ENCODE peak calls at places on chromosome 14, in eight cellular contexts. E is endothelial cell of umbilical vein; L is spleen; X is heart right ventricle; O is fibroblast of lung; G is thyroid gland; Y is CD8-positive, alpha-beta memory T cell; C is mesendoderm. D is an unnamed sample.

GRCh38 chr14:90444077-90444696 is 47.4 kb downstream of the CALM1 start:
- DNase-seq in G (peak; percentile 91), C (no peak), Y (no peak), O (no peak), X (no peak), E (peak; percentile 75), L (peak; percentile 63), D (peak; percentile 11)

GRCh38 chr14:65501328-65501727 is 88.8 kb downstream of the FUT8 start:
- DNase-seq in X (no peak), O (no peak), G (no peak), C (no peak), L (no peak), Y (no peak), E (no peak), D (no peak)

GRCh38 chr14:21041676-21042433 is at the start of gene RNASE7:
- DNase-seq in L (peak; percentile 20), O (no peak), X (no peak), G (no peak), E (no peak), Y (no peak), C (no peak), D (peak; percentile 21)

GRCh38 chr14:53934778-53935414 is 21.7 kb downstream of the BMP4 start:
- DNase-seq in Y (no peak), C (no peak), L (no peak), E (no peak), X (no peak), G (no peak), O (no peak), D (no peak)

GRCh38 chr14:39219075-39219499 is 14.6 kb upstream of the MIA2 start:
- DNase-seq in C (no peak), Y (no peak), L (no peak), E (peak; percentile 89), G (no peak), O (no peak), X (no peak), D (no peak)

GRCh38 chr14:83909507-83909906 is 1620.4 kb upstream of the FLRT2 start:
- DNase-seq in Y (no peak), G (no peak), O (no peak), L (no peak), X (no peak), C (no peak), E (no peak), D (no peak)

GRCh38 chr14:53152909-53153701 is at the start of gene DDHD1:
- DNase-seq in G (peak; percentile 74), L (peak; percentile 95), X (peak; percentile 60), C (peak; percentile 78), O (peak; percentile 68), Y (peak; percentile 89), E (peak; percentile 67), D (peak; percentile 90)

GRCh38 chr14:64118892-64119291 is 175.3 kb downstream of the ESR2 start:
- DNase-seq in X (no peak), O (no peak), L (no peak), G (no peak), E (no peak), C (no peak), Y (no peak), D (no peak)

GRCh38 chr14:66509874-66510273 is 1.9 kb downstream of the GPHN start:
- DNase-seq in X (no peak), O (peak; percentile 14), E (no peak), C (no peak), G (no peak), Y (no peak), L (no peak), D (peak; percentile 30)

GRCh38 chr14:22556990-22557623 is 31.9 kb downstream of the DAD1 start:
- DNase-seq in O (peak; percentile 75), X (peak; percentile 85), E (peak; percentile 71), L (peak; percentile 97), C (peak; percentile 89), Y (peak; percentile 93), G (peak; percentile 85), D (peak; percentile 93)

GRCh38 chr14:22559041-22559440 is 30.0 kb downstream of the DAD1 start:
- DNase-seq in X (no peak), C (no peak), G (no peak), L (no peak), O (no peak), Y (no peak), E (no peak), D (no peak)

GRCh38 chr14:22558221-22558913 is 30.7 kb downstream of the DAD1 start:
- DNase-seq in C (peak; percentile 64), L (peak; percentile 86), O (no peak), G (no peak), Y (peak; percentile 79), X (no peak), E (no peak), D (no peak)

GRCh38 chr14:22556021-22556989 is 32.7 kb downstream of the DAD1 start:
- DNase-seq in E (peak; percentile 52), L (peak; percentile 97), C (no peak), Y (peak; percentile 100), O (peak; percentile 65), G (peak; percentile 36), X (peak; percentile 46), D (no peak)

DNA sequence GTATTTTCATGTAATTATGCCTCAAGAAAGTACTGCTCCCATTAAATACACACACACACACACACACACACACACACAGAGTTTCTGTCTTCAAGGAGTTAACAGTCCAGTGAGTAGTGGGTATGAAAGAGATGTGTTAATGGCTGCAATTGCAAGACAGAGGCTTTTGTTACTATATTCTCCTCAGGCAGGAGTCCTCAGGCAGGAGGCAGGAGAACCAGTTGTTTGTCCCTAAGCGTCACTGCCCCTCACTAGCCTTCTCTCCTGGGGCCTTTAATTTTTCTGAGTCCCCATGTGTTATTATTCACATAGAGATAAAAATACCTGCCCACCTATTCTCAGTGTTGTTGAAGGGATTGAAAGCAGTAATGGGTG is 31.2 kb downstream of the DAD1 start:
- DNase-seq in Y (no peak), L (no peak), X (no peak), G (no peak), E (no peak), C (no peak), O (no peak), D (no peak)
- H3K4me1 ChIP-seq in Y (peaks cover 91% of the 10 kb centered on the region), L (peaks cover 94% of the 10 kb centered on the region), X (peaks cover 29% of the 10 kb centered on the region), G (peaks cover 36% of the 10 kb centered on the region), E (peaks cover 53% of the 10 kb centered on the region), C (peaks cover 6% of the 10 kb centered on the region), O (peaks cover 6% of the 10 kb centered on the region), D (peaks cover 11% of the 10 kb centered on the region)

GRCh38 chr14:22552001-22552826 is 36.8 kb downstream of the DAD1 start:
- DNase-seq in Y (no peak), X (no peak), L (no peak), O (no peak), C (no peak), E (no peak), G (no peak), D (no peak)
- H3K4me1 ChIP-seq in Y (peaks cover 90% of the 10 kb centered on the region), X (peaks cover 23% of the 10 kb centered on the region), L (peaks cover 88% of the 10 kb centered on the region), O (peaks cover 6% of the 10 kb centered on the region), C (peaks cover 6% of the 10 kb centered on the region), E (peaks cover 46% of the 10 kb centered on the region), G (peaks cover under 1% of the 10 kb centered on the region), D (peaks cover 8% of the 10 kb centered on the region)

GRCh38 chr14:99015833-99016232 is 256.2 kb downstream of the BCL11B start:
- DNase-seq in Y (no peak), O (no peak), E (no peak), L (no peak), G (no peak), X (no peak), C (no peak), D (no peak)
- H3K4me1 ChIP-seq in Y (no peaks in the 10 kb centered on the region), O (no peaks in the 10 kb centered on the region), E (no peaks in the 10 kb centered on the region), L (no peaks in the 10 kb centered on the region), G (no peaks in the 10 kb centered on the region), X (no peaks in the 10 kb centered on the region), C (no peaks in the 10 kb centered on the region), D (no peaks in the 10 kb centered on the region)

GRCh38 chr14:70893062-70893841 is 14.0 kb upstream of the PCNX1 start:
- DNase-seq in E (no peak), C (no peak), Y (no peak), G (no peak), O (no peak), L (no peak), X (no peak), D (no peak)

GRCh38 chr14:70889555-70889954 is 17.7 kb upstream of the PCNX1 start:
- DNase-seq in Y (no peak), C (no peak), L (no peak), E (no peak), G (no peak), X (no peak), O (no peak), D (no peak)

GRCh38 chr14:70888681-70889175 is 18.5 kb upstream of the PCNX1 start:
- DNase-seq in G (no peak), O (peak; percentile 53), L (no peak), Y (no peak), X (no peak), E (no peak), C (no peak), D (peak; percentile 59)

GRCh38 chr14:70891741-70892140 is 15.5 kb upstream of the PCNX1 start:
- DNase-seq in X (no peak), G (no peak), C (no peak), O (no peak), Y (no peak), E (no peak), L (no peak), D (no peak)

GRCh38 chr14:70890842-70891442 is 16.3 kb upstream of the PCNX1 start:
- DNase-seq in G (no peak), Y (no peak), L (no peak), O (no peak), C (no peak), X (no peak), E (no peak), D (no peak)
- H3K4me1 ChIP-seq in G (no peaks in the 10 kb centered on the region), Y (peaks cover 65% of the 10 kb centered on the region), L (peaks cover 44% of the 10 kb centered on the region), O (peaks cover 11% of the 10 kb centered on the region), C (no peaks in the 10 kb centered on the region), X (no peaks in the 10 kb centered on the region), E (no peaks in the 10 kb centered on the region), D (peaks cover 36% of the 10 kb centered on the region)

GRCh38 chr14:34243401-34243800 is 218.6 kb downstream of the SPTSSA start:
- DNase-seq in X (no peak), C (no peak), L (no peak), G (no peak), Y (no peak), O (no peak), E (no peak), D (no peak)
- H3K4me1 ChIP-seq in X (no peaks in the 10 kb centered on the region), C (no peaks in the 10 kb centered on the region), L (no peaks in the 10 kb centered on the region), G (no peaks in the 10 kb centered on the region), Y (no peaks in the 10 kb centered on the region), O (no peaks in the 10 kb centered on the region), E (no peaks in the 10 kb centered on the region), D (no peaks in the 10 kb centered on the region)

GRCh38 chr14:95530461-95531170 is 4.2 kb upstream of the GLRX5 start:
- DNase-seq in E (no peak), X (no peak), O (no peak), G (no peak), C (no peak), Y (no peak), L (no peak), D (no peak)
- H3K4me1 ChIP-seq in E (peaks cover 51% of the 10 kb centered on the region), X (peaks cover 46% of the 10 kb centered on the region), O (peaks cover 21% of the 10 kb centered on the region), G (peaks cover 31% of the 10 kb centered on the region), C (no peaks in the 10 kb centered on the region), Y (peaks cover 33% of the 10 kb centered on the region), L (peaks cover 58% of the 10 kb centered on the region), D (peaks cover 64% of the 10 kb centered on the region)